ENCODE peak calls at places on chromosomes 13 and 19, in six cellular contexts. B is suprapubic skin, Z is endodermal cell, L is RWPE1, J is brain microvascular endothelial cell, X is neural progenitor cell. I is an unnamed sample.

GRCh38 chr19:48994035-48994386 is 324 bp downstream of the RUVBL2 start:
- DNase-seq in Z (no peak), B (no peak), L (no peak), J (no peak), X (no peak), I (no peak)

GRCh38 chr19:11422163-11423068 is 3.3 kb upstream of the RGL3 start:
- DNase-seq in B (peak; percentile 91), J (peak; percentile 33), Z (peak; percentile 98), L (peak; percentile 94), X (peak; percentile 64), I (no peak)

GRCh38 chr13:65292488-65292901 is 1937.6 kb downstream of the PCDH9 start:
- DNase-seq in B (no peak), X (peak; percentile 40), Z (peak; percentile 72), L (peak; percentile 1), J (peak; percentile 90), I (no peak)

GRCh38 chr13:27053902-27054595 is 117.6 kb downstream of the USP12 start:
- DNase-seq in Z (no peak), B (no peak), L (peak; percentile 87), J (peak; percentile 64), X (no peak), I (no peak)

GRCh38 chr13:44306401-44307192 is 67.0 kb upstream of the SERP2 start:
- DNase-seq in Z (peak; percentile 70), L (peak; percentile 86), X (peak; percentile 52), J (peak; percentile 97), B (no peak), I (no peak)

GRCh38 chr19:17415107-17415506 is 4.7 kb upstream of the MVB12A start:
- DNase-seq in X (peak; percentile 50), L (no peak), J (no peak), Z (peak; percentile 83), B (no peak), I (no peak)

GRCh38 chr19:35076026-35076370 is 34.5 kb downstream of the HPN start:
- DNase-seq in B (no peak), X (no peak), L (no peak), J (no peak), Z (no peak), I (no peak)

GRCh38 chr13:77378662-77379061 is 51.8 kb upstream of the MYCBP2 start:
- DNase-seq in L (no peak), B (no peak), X (no peak), J (no peak), Z (no peak), I (no peak)

GRCh38 chr13:80556291-80556690 is 215.4 kb upstream of the SPRY2 start:
- DNase-seq in J (peak; percentile 67), B (no peak), X (no peak), L (no peak), Z (no peak), I (no peak)

DNA sequence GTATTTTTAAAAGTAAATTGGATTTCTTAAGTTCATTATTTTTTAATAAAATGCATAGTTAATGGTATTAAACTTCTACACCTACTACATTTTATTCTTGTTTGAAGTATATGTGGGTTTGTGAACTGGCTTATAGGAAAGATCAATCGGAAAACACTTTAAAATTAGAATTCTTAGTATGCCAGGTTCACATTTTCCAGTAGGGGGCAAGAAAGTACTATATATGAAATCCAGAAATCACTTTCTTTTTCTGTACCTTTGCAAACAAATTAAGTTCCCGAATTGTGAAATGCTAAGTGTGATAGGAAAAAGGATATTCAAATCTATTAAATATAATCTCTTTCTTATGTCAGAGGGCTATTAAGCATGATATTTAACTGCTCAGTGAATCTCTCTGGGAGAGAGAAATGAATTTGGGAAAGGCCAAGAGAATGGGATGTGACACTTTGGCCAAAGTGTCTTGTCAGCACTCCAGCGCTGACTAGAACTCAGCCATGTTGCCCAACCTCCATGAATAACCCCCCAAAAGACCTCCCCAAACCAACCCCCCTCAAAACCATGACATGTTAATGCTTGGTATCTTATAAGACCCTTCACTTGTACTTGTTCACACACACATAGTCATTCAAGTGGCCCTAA is 122.6 kb upstream of the SLC10A2 start:
- DNase-seq in L (peak; percentile 45), B (no peak), Z (no peak), J (no peak), X (peak; percentile 6), I (no peak)
- TF ChIP-seq CTCF in L (peak; percentile 64), B (peak; percentile 17), Z (peak; percentile 88), J (peak; percentile 34), X (peak; percentile 81), I (peak; percentile 87)

DNA sequence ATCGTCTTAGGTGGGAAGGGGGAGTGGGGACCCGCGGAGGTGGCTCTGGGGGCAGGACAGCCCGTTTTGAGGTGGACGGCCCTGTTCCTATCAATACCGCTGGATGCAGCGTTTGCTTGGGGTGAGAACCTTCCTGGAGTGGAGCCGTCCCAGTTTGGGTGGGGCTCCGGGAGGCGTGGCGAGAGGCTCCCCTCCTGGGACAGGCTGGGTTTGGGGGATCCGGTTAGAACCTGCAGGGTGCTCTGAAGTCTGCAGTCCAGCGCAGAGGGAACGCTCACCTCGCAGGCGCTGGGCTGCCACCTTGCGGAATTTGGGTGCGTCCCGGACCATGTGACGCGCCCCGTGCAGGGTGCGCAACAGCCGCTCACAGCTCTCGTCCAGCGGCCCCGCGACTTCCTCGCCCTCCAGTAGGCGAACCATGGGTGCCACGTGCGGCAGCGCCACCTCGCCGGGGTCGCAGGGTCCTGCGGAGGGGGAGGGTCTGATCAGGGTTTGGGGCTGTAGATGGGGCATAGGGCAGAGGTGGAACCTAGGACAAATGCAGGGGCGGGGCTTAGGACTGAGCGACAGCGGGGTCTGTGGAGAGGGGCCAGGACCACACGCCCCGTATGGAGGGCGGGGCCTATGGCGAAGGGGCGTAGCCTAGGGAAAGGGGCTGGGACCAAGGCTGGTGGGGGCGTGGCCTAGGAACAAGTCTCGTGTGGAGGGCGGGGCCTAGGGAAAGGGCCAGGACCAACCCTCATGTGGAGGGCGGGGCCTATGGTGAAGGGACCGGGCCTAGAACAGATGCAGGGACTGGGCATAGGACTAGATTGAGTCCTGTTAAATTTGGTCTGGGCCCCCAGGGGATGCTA is 13.8 kb downstream of the SH2D3A start:
- DNase-seq in Z (peak; percentile 100), L (peak; percentile 79), J (peak; percentile 44), B (peak; percentile 93), X (peak; percentile 97), I (peak; percentile 81)
- TF ChIP-seq CTCF in Z (peak; percentile 66), L (no peak), J (peak; percentile 55), B (peak; percentile 45), X (peak; percentile 58), I (peak; percentile 45)

GRCh38 chr19:5804516-5805464 is at the start of gene NRTN:
- DNase-seq in Z (peak; percentile 84), L (peak; percentile 65), J (no peak), X (peak; percentile 84), B (no peak), I (no peak)

GRCh38 chr19:5806133-5806489 is 1.2 kb downstream of the NRTN start:
- DNase-seq in B (no peak), X (no peak), L (no peak), J (no peak), Z (no peak), I (no peak)

GRCh38 chr19:5806905-5807304 is 2.0 kb downstream of the NRTN start:
- DNase-seq in B (no peak), L (no peak), J (no peak), Z (no peak), X (no peak), I (no peak)

GRCh38 chr19:5803752-5804515 is 933 bp upstream of the NRTN start:
- DNase-seq in X (peak; percentile 97), L (peak; percentile 90), J (peak; percentile 72), B (peak; percentile 89), Z (peak; percentile 99), I (peak; percentile 99)

GRCh38 chr19:5805465-5806132 is 732 bp downstream of the NRTN start:
- DNase-seq in B (no peak), Z (peak; percentile 97), L (peak; percentile 60), X (peak; percentile 97), J (peak; percentile 33), I (no peak)
- TF ChIP-seq CTCF in B (peak; percentile 79), Z (peak; percentile 92), L (peak; percentile 83), X (peak; percentile 87), J (peak; percentile 83), I (peak; percentile 88)

GRCh38 chr19:40810160-40810559 is 11.2 kb downstream of the EGLN2 start:
- DNase-seq in Z (peak; percentile 60), L (no peak), X (no peak), B (no peak), J (no peak), I (no peak)
- TF ChIP-seq CTCF in Z (no peak), L (no peak), X (no peak), B (no peak), J (no peak), I (no peak)

GRCh38 chr19:54352546-54352945 is 12.2 kb downstream of the LAIR1 start:
- DNase-seq in Z (no peak), L (no peak), B (no peak), X (no peak), J (no peak), I (no peak)

GRCh38 chr19:54354761-54355160 is 10.0 kb downstream of the LAIR1 start:
- DNase-seq in B (no peak), J (no peak), L (no peak), Z (no peak), X (no peak), I (no peak)

GRCh38 chr19:54351474-54351873 is 12.5 kb upstream of the LILRA4 start:
- DNase-seq in Z (no peak), B (no peak), L (no peak), J (no peak), X (no peak), I (no peak)

GRCh38 chr19:54355675-54356074 is 9.1 kb downstream of the LAIR1 start:
- DNase-seq in B (no peak), L (no peak), J (no peak), X (no peak), Z (no peak), I (no peak)

GRCh38 chr19:54352041-54352440 is 12.7 kb downstream of the LAIR1 start:
- DNase-seq in L (no peak), X (no peak), Z (no peak), B (no peak), J (no peak), I (no peak)
- TF ChIP-seq CTCF in L (no peak), X (no peak), Z (no peak), B (no peak), J (no peak), I (no peak)

DNA sequence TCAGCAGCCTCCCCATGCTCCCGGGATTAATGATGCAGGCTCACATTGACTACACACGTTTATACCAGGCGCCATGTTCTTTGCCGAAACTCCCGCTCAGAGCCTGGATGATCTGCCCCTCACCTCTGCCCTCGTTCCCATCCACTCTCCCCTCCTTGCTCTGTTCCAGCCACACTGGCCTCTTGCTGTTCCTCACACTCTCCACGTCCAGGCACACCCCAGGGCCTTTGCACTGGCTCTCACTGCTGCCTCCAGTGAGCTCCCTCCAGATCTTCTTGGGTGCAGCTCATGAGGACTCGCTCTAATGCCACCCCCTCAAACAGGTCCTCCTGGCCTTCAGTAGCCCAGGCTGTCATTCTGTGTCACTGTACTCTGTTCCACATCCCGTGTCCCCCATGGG is 39.2 kb downstream of the DPF1 start:
- DNase-seq in Z (no peak), J (no peak), B (no peak), X (no peak), L (no peak), I (no peak)
- TF ChIP-seq CTCF in Z (no peak), J (no peak), B (no peak), X (no peak), L (no peak), I (no peak)

DNA sequence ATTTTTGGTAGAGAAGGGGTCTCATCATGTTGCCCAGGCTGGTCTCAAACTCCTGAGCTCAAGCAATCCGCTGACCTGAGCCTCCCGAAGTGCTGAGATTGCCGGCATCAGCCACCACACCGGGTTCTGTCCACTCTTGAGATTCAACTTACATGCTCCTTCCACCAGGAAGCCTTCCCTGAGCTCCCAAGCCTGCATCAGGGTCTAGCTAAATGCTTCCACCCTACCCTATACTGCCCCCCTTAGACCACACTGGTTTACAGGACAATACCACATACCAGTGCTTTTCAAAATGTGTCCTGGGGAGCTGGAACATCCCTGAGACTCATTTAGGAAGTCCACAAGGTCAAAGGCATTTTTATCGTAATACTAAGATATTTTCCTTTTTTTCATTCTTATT is 15.1 kb upstream of the CACNG8 start:
- DNase-seq in X (peak; percentile 56), Z (peak; percentile 81), L (no peak), J (no peak), B (no peak), I (no peak)
- TF ChIP-seq CTCF in X (peak; percentile 41), Z (peak; percentile 68), L (no peak), J (peak; percentile 21), B (no peak), I (no peak)

I was measured in type B pancreatic cell.